ENCODE peak calls at places on chromosomes 13 and 19, in ten cellular contexts. O is A549; B is keratinocyte; L is IMR-90; D is upper lobe of right lung; I is breast epithelium; V is prostate gland; P is CD8-positive, alpha-beta memory T cell; X is OCI-LY7; S is effector memory CD4-positive, alpha-beta T cell. A is an unnamed sample.

GRCh38 chr19:5339950-5340636 is 519 bp downstream of the PTPRS start:
- DNase-seq in I (no peak), L (no peak), D (no peak), S (no peak), B (no peak), P (peak; percentile 11), O (peak; percentile 46), X (peak; percentile 51), V (no peak), A (no peak)

GRCh38 chr19:18762125-18763023 is 28.7 kb downstream of the COMP start:
- DNase-seq in L (no peak), O (no peak), I (peak; percentile 95), D (peak; percentile 94), X (no peak), B (no peak), P (no peak), V (peak; percentile 93), S (no peak), A (peak; percentile 98)

GRCh38 chr13:101977475-101977874 is 424.4 kb downstream of the FGF14 start:
- DNase-seq in L (no peak), V (no peak), I (no peak), O (no peak), S (no peak), B (no peak), P (no peak), D (no peak), X (no peak), A (no peak)

GRCh38 chr13:102040812-102041211 is 361.0 kb downstream of the FGF14 start:
- DNase-seq in D (no peak), L (no peak), O (no peak), X (no peak), B (no peak), V (no peak), P (no peak), I (no peak), S (no peak), A (no peak)

GRCh38 chr19:43574424-43575155 is 737 bp downstream of the XRCC1 start:
- DNase-seq in O (no peak), D (no peak), S (no peak), B (no peak), L (peak; percentile 35), V (no peak), I (no peak), P (no peak), X (no peak), A (no peak)

GRCh38 chr13:43879323-43880181 is at the start of the genes CCDC122 and LACC1:
- DNase-seq in O (peak; percentile 66), L (peak; percentile 84), D (peak; percentile 94), S (peak; percentile 63), B (no peak), X (peak; percentile 78), I (peak; percentile 77), V (peak; percentile 78), P (peak; percentile 72), A (peak; percentile 87)

GRCh38 chr13:99577934-99578917 is 77.0 kb downstream of the TM9SF2 start:
- DNase-seq in B (no peak), L (no peak), X (no peak), V (no peak), O (no peak), D (no peak), I (no peak), S (no peak), P (no peak), A (no peak)

GRCh38 chr13:46908511-46908910 is 11.7 kb upstream of the HTR2A start:
- DNase-seq in P (no peak), V (no peak), O (no peak), S (no peak), D (no peak), I (peak; percentile 34), B (no peak), X (no peak), L (peak; percentile 19), A (no peak)

GRCh38 chr19:51507640-51508058 is 6.0 kb upstream of the SIGLEC12 start:
- DNase-seq in B (no peak), L (no peak), D (no peak), S (no peak), X (no peak), I (no peak), P (no peak), O (no peak), V (no peak), A (no peak)

GRCh38 chr13:97982286-97982685 is 28.8 kb downstream of the IPO5 start:
- DNase-seq in P (no peak), B (no peak), O (no peak), I (no peak), S (no peak), L (peak; percentile 48), X (no peak), D (no peak), V (no peak), A (no peak)

GRCh38 chr13:100627142-100627541 is 38.6 kb upstream of the GGACT start:
- DNase-seq in V (no peak), P (no peak), O (no peak), D (no peak), B (no peak), L (no peak), I (no peak), S (no peak), X (no peak), A (no peak)

GRCh38 chr13:66349945-66350344 is 880.2 kb downstream of the PCDH9 start:
- DNase-seq in O (no peak), D (no peak), P (no peak), I (no peak), S (no peak), V (no peak), B (no peak), X (no peak), L (no peak), A (no peak)
- H3K4me1 ChIP-seq in O (peaks cover 46% of the 10 kb centered on the region), D (peaks cover 3% of the 10 kb centered on the region), P (no peaks in the 10 kb centered on the region), I (no peaks in the 10 kb centered on the region), S (no peaks in the 10 kb centered on the region), V (peaks cover 4% of the 10 kb centered on the region), B (no peaks in the 10 kb centered on the region), X (no peaks in the 10 kb centered on the region), L (no peaks in the 10 kb centered on the region), A (no peaks in the 10 kb centered on the region)

DNA sequence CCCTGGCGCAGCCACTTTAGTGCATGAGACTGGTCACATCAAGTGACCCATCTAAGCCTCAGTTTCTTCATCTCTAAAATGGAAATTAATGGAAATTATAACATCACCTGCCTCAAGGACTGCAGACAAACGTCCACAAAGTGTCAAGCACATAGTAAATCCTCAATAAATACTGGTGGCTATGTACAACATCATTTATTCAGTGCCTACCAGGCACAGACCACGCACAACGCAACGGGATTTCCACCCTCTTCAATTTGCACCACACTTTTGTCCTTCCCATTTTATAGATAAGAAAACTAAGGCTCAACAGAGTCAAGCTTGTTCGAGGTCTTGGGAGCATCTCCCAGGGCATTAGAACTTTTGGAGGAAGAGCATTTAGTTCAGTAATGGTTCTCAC is 1.4 kb downstream of the ELAVL1 start:
- DNase-seq in I (no peak), X (no peak), P (no peak), O (no peak), L (no peak), V (no peak), B (no peak), D (no peak), S (no peak), A (no peak)
- H3K4me1 ChIP-seq in I (peaks cover 36% of the 10 kb centered on the region), X (peaks cover 26% of the 10 kb centered on the region), P (peaks cover 32% of the 10 kb centered on the region), O (peaks cover 19% of the 10 kb centered on the region), L (peaks cover 12% of the 10 kb centered on the region), V (peaks cover 19% of the 10 kb centered on the region), B (peaks cover 26% of the 10 kb centered on the region), D (peaks cover 44% of the 10 kb centered on the region), S (peaks cover 25% of the 10 kb centered on the region), A (peaks cover 71% of the 10 kb centered on the region)

DNA sequence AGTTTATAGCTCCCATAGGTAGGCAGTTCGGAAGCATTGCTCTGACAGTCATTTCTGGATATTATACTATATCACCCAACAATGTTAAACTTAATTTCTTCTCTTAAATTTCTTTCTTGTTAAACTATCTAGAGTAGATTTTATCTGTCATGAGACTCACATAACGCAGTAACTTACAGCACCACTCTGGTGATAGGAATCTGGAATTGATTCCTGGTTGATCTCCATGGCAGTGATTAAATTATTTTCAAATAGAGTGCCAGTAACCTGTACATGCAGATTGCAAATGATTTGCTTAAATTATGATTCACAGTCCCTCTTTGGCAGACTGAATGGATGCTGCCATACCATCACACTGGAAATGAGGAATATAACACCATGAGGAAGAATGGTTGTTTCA is 722.1 kb downstream of the DACH1 start:
- DNase-seq in I (no peak), P (no peak), B (no peak), O (no peak), D (no peak), X (no peak), L (no peak), V (no peak), S (no peak), A (no peak)
- H3K4me1 ChIP-seq in I (no peaks in the 10 kb centered on the region), P (no peaks in the 10 kb centered on the region), B (no peaks in the 10 kb centered on the region), O (no peaks in the 10 kb centered on the region), D (no peaks in the 10 kb centered on the region), X (no peaks in the 10 kb centered on the region), L (no peaks in the 10 kb centered on the region), V (no peaks in the 10 kb centered on the region), S (no peaks in the 10 kb centered on the region), A (peaks cover 6% of the 10 kb centered on the region)

GRCh38 chr19:13024126-13024957 is 29.1 kb downstream of the NFIX start:
- DNase-seq in L (peak; percentile 45), S (no peak), X (no peak), V (no peak), O (no peak), P (no peak), B (no peak), I (no peak), D (no peak), A (no peak)

GRCh38 chr19:13023666-13024065 is 28.4 kb downstream of the NFIX start:
- DNase-seq in V (no peak), D (no peak), X (no peak), P (no peak), S (no peak), B (no peak), L (no peak), I (no peak), O (no peak), A (no peak)

GRCh38 chr19:13024958-13025653 is 29.8 kb downstream of the NFIX start:
- DNase-seq in V (no peak), S (no peak), I (no peak), D (peak; percentile 85), P (no peak), L (no peak), X (no peak), B (no peak), O (no peak), A (no peak)

GRCh38 chr19:13022111-13022858 is 27.0 kb downstream of the NFIX start:
- DNase-seq in D (no peak), X (no peak), L (peak; percentile 76), V (no peak), P (no peak), I (no peak), S (no peak), O (no peak), B (no peak), A (no peak)

DNA sequence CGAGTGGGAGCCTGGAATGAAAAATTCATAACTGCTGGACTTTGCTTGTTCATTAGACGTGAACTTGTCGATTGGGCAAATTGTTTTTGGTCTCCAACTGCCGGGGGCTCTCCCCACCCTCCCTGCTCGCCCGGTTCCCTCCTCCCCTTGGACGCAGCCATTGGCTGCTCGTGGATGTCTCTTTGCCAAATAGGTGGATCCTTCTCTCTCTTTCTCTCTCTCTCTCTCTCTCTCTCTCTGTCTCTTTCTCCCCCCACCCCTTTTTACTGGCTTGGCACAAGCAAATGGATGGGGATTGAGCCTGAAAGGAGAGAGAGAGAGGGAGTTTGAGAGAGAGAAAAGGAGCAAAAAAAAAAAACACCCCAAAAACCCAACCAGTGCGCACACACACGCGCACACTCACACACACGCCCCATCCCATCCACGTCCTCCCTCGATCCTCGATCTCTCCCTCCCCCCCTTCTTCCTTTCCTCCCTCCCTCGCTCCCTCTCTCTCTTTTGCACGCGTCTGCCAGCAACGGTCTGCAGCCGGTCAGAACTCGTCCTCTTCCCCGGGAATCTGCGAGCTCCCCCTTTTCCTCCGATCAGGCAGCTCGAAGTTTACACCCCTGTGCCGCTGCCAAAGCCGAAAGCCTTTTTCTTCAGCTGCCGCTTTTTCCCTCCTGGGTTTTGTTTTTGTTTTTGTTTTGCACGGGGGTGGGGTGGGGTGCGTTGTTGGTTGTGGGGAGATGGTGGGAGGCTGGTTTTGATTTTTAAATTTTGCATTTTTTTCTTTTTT is 27.8 kb downstream of the NFIX start:
- DNase-seq in D (peak; percentile 86), I (peak; percentile 93), L (peak; percentile 95), B (peak; percentile 77), P (no peak), V (peak; percentile 93), O (peak; percentile 25), S (no peak), X (no peak), A (peak; percentile 68)
- H3K4me1 ChIP-seq in D (peaks cover 63% of the 10 kb centered on the region), I (peaks cover 17% of the 10 kb centered on the region), L (peaks cover 45% of the 10 kb centered on the region), B (peaks cover 81% of the 10 kb centered on the region), P (peaks cover 20% of the 10 kb centered on the region), V (peaks cover 31% of the 10 kb centered on the region), O (peaks cover 19% of the 10 kb centered on the region), S (peaks cover 11% of the 10 kb centered on the region), X (no peaks in the 10 kb centered on the region), A (peaks cover 88% of the 10 kb centered on the region)